ENCODE peak calls at places on chromosomes 3 and 15, in ten cellular contexts. S is kidney tubule cell, F is neural progenitor cell, Y is HEK293T, N is activated T-cell treated with anti-CD3 and anti-CD28 coated beads for 24 hours, B is NCI-H1694 treated with DMSO at 0.1 percent for 48 hours, D is non-pigmented ciliary epithelial cell, P is nephron progenitor cell, Q is activated gamma-delta T cell treated with Interleukin-2 at 50 U/mL for 16 hours, T is neural crest cell. J is an unnamed sample.

GRCh38 chr3:113439576-113439975 is 1.7 kb downstream of the CFAP44 start:
- DNase-seq in F (no peak), T (no peak), S (peak; percentile 60), D (no peak), P (no peak), Q (no peak), B (no peak), N (no peak), Y (no peak), J (no peak)

GRCh38 chr3:47961815-47962606 is 54.2 kb downstream of the MAP4 start:
- DNase-seq in P (no peak), Q (no peak), S (peak; percentile 38), Y (no peak), N (no peak), B (no peak), T (no peak), F (no peak), D (no peak), J (peak; percentile 16)

GRCh38 chr3:151345854-151346253 is 16.5 kb upstream of the P2RY13 start:
- DNase-seq in P (no peak), Q (no peak), D (peak; percentile 34), F (no peak), S (peak; percentile 61), N (no peak), Y (no peak), T (no peak), B (no peak), J (no peak)

GRCh38 chr3:49173792-49174170 is 2.4 kb downstream of the KLHDC8B start:
- DNase-seq in B (no peak), T (peak; percentile 51), S (no peak), P (peak; percentile 23), Y (no peak), N (no peak), D (no peak), Q (no peak), F (peak; percentile 75), J (no peak)

GRCh38 chr15:92095691-92096090 is 242.2 kb downstream of the SLCO3A1 start:
- DNase-seq in Y (no peak), D (no peak), S (no peak), Q (no peak), P (no peak), B (no peak), T (no peak), F (no peak), N (no peak), J (no peak)

GRCh38 chr3:126389112-126389791 is 5.5 kb upstream of the CFAP100 start:
- DNase-seq in N (peak; percentile 6), D (peak; percentile 4), B (no peak), F (peak; percentile 97), Y (peak; percentile 85), P (peak; percentile 84), S (peak; percentile 88), T (peak; percentile 77), Q (peak; percentile 17), J (peak; percentile 89)

GRCh38 chr3:33481018-33481621 is 40.9 kb upstream of the UBP1 start:
- DNase-seq in B (no peak), D (no peak), F (no peak), P (no peak), Q (no peak), Y (no peak), T (no peak), S (no peak), N (no peak), J (no peak)

GRCh38 chr15:90315276-90315982 is 36.7 kb upstream of the ZNF774 start:
- DNase-seq in D (no peak), Y (no peak), B (no peak), S (no peak), N (no peak), Q (no peak), F (no peak), P (peak; percentile 35), T (no peak), J (no peak)

GRCh38 chr3:113754486-113755159 is 7.8 kb downstream of the ATP6V1A start:
- DNase-seq in S (no peak), Y (no peak), B (no peak), Q (no peak), N (no peak), D (no peak), T (no peak), F (no peak), P (no peak), J (no peak)

GRCh38 chr3:141482250-141482937 is 4.4 kb upstream of the RASA2 start:
- DNase-seq in Q (no peak), B (no peak), D (peak; percentile 69), Y (no peak), P (no peak), F (no peak), T (no peak), N (no peak), S (peak; percentile 48), J (no peak)

GRCh38 chr15:74200394-74200793 is 2.2 kb downstream of the STRA6 start:
- DNase-seq in S (peak; percentile 69), D (no peak), B (no peak), T (no peak), N (no peak), F (no peak), Y (no peak), P (no peak), Q (no peak), J (no peak)

GRCh38 chr3:196323723-196324122 is 5.7 kb upstream of the DYNLT2B start:
- DNase-seq in Q (no peak), S (no peak), Y (peak; percentile 39), N (no peak), F (peak; percentile 63), B (peak; percentile 93), P (peak; percentile 23), T (peak; percentile 29), D (no peak), J (peak; percentile 44)

GRCh38 chr3:126926684-126927404 is 56.1 kb upstream of the PLXNA1 start:
- DNase-seq in F (no peak), B (no peak), D (peak; percentile 77), N (no peak), T (no peak), P (no peak), S (peak; percentile 30), Q (no peak), Y (no peak), J (no peak)

GRCh38 chr3:53145109-53146077 is 15.2 kb upstream of the RFT1 start:
- DNase-seq in B (no peak), T (no peak), N (no peak), P (no peak), D (no peak), F (no peak), Y (no peak), Q (no peak), S (no peak), J (no peak)

GRCh38 chr3:174376346-174376745 is 482.8 kb upstream of the NAALADL2 start:
- DNase-seq in N (no peak), Q (no peak), T (no peak), F (no peak), P (no peak), Y (no peak), D (no peak), B (no peak), S (no peak), J (no peak)

GRCh38 chr15:75758071-75758872 is 45.6 kb upstream of the CSPG4 start:
- DNase-seq in B (peak; percentile 73), T (peak; percentile 76), N (peak; percentile 56), Q (peak; percentile 35), Y (peak; percentile 97), S (peak; percentile 89), P (peak; percentile 84), D (no peak), F (peak; percentile 95), J (peak; percentile 89)

GRCh38 chr15:35696767-35697231 is 150.8 kb upstream of the DPH6 start:
- DNase-seq in T (no peak), P (no peak), Y (no peak), B (no peak), Q (no peak), N (no peak), S (peak; percentile 87), D (peak; percentile 87), F (no peak), J (no peak)

GRCh38 chr3:120093923-120094775 is at the start of gene GSK3B:
- DNase-seq in P (peak; percentile 99), D (no peak), B (peak; percentile 53), F (peak; percentile 92), T (peak; percentile 98), S (no peak), Y (peak; percentile 34), Q (peak; percentile 99), N (peak; percentile 99), J (peak; percentile 78)

GRCh38 chr15:85607141-85607806 is 187.5 kb downstream of the KLHL25 start:
- DNase-seq in Q (no peak), D (no peak), Y (no peak), F (no peak), N (no peak), B (no peak), S (peak; percentile 57), T (no peak), P (no peak), J (no peak)

GRCh38 chr15:44033894-44034293 is 161.2 kb downstream of the FRMD5 start:
- DNase-seq in Y (no peak), N (no peak), D (no peak), F (no peak), S (peak; percentile 82), Q (no peak), P (no peak), B (no peak), T (no peak), J (no peak)

GRCh38 chr3:39251576-39251975 is 28.3 kb downstream of the CX3CR1 start:
- DNase-seq in S (no peak), T (no peak), D (no peak), N (no peak), Y (no peak), F (no peak), P (no peak), B (no peak), Q (no peak), J (no peak)

J was measured in WTC11.